ENCODE peak calls at places on chromosomes 1 and 21, in ten cellular contexts. One of them, this sample, is unnamed. For H3K4me1, the result is how much of the 10 kb centered on the place peaks cover.

GRCh38 chr21:38968887-38969543 is 163.3 kb downstream of the ETS2 start:
- DNase-seq in heart left ventricle: no peak
- DNase-seq in colonic mucosa: no peak
- DNase-seq in cardiac muscle cell: no peak
- DNase-seq in A549: no peak
- DNase-seq in left ventricle myocardium inferior: no peak
- DNase-seq in OCI-LY7: no peak
- DNase-seq in thoracic aorta: no peak
- DNase-seq in adrenal gland: no peak
- DNase-seq in breast epithelium: no peak
- DNase-seq in this sample: no peak

GRCh38 chr1:94553323-94553730 is 11.8 kb upstream of the F3 start:
- DNase-seq in heart left ventricle: no peak
- DNase-seq in colonic mucosa: no peak
- DNase-seq in cardiac muscle cell: no peak
- DNase-seq in A549: no peak
- DNase-seq in left ventricle myocardium inferior: no peak
- DNase-seq in OCI-LY7: no peak
- DNase-seq in thoracic aorta: no peak
- DNase-seq in adrenal gland: no peak
- DNase-seq in breast epithelium: no peak
- DNase-seq in this sample: no peak

GRCh38 chr21:33261635-33262034 is 4.5 kb upstream of the IL10RB start:
- DNase-seq in heart left ventricle: no peak
- DNase-seq in colonic mucosa: no peak
- DNase-seq in cardiac muscle cell: no peak
- DNase-seq in A549: no peak
- DNase-seq in left ventricle myocardium inferior: no peak
- DNase-seq in OCI-LY7: peak
- DNase-seq in thoracic aorta: no peak
- DNase-seq in adrenal gland: peak
- DNase-seq in breast epithelium: no peak
- DNase-seq in this sample: no peak

GRCh38 chr1:60911980-60912692 is 170.2 kb upstream of the NFIA start:
- DNase-seq in heart left ventricle: peak
- DNase-seq in colonic mucosa: no peak
- DNase-seq in cardiac muscle cell: peak
- DNase-seq in A549: no peak
- DNase-seq in left ventricle myocardium inferior: peak
- DNase-seq in OCI-LY7: no peak
- DNase-seq in thoracic aorta: no peak
- DNase-seq in adrenal gland: peak
- DNase-seq in breast epithelium: no peak
- DNase-seq in this sample: no peak

GRCh38 chr1:30058966-30059365 is 664.4 kb downstream of the MATN1 start:
- DNase-seq in heart left ventricle: no peak
- DNase-seq in colonic mucosa: no peak
- DNase-seq in cardiac muscle cell: no peak
- DNase-seq in A549: peak
- DNase-seq in left ventricle myocardium inferior: no peak
- DNase-seq in OCI-LY7: no peak
- DNase-seq in thoracic aorta: no peak
- DNase-seq in adrenal gland: no peak
- DNase-seq in breast epithelium: no peak
- DNase-seq in this sample: no peak

GRCh38 chr1:201396859-201397464 is 2.2 kb downstream of the LAD1 start:
- DNase-seq in heart left ventricle: no peak
- DNase-seq in colonic mucosa: peak
- DNase-seq in cardiac muscle cell: no peak
- DNase-seq in A549: peak
- DNase-seq in left ventricle myocardium inferior: no peak
- DNase-seq in OCI-LY7: no peak
- DNase-seq in thoracic aorta: no peak
- DNase-seq in adrenal gland: peak
- DNase-seq in breast epithelium: peak
- DNase-seq in this sample: peak

GRCh38 chr1:106584127-106584526 is 472.3 kb upstream of the PRMT6 start:
- DNase-seq in heart left ventricle: no peak
- DNase-seq in colonic mucosa: no peak
- DNase-seq in cardiac muscle cell: no peak
- DNase-seq in A549: no peak
- DNase-seq in left ventricle myocardium inferior: no peak
- DNase-seq in OCI-LY7: no peak
- DNase-seq in thoracic aorta: no peak
- DNase-seq in adrenal gland: no peak
- DNase-seq in breast epithelium: no peak
- DNase-seq in this sample: no peak

GRCh38 chr1:6154525-6155319 is 25.4 kb downstream of the CHD5 start:
- DNase-seq in heart left ventricle: no peak
- DNase-seq in colonic mucosa: no peak
- DNase-seq in cardiac muscle cell: no peak
- DNase-seq in A549: no peak
- DNase-seq in left ventricle myocardium inferior: no peak
- DNase-seq in OCI-LY7: no peak
- DNase-seq in thoracic aorta: no peak
- DNase-seq in adrenal gland: no peak
- DNase-seq in breast epithelium: no peak
- DNase-seq in this sample: no peak

GRCh38 chr1:155006601-155007101 is 4.0 kb downstream of the ZBTB7B start:
- DNase-seq in heart left ventricle: peak
- DNase-seq in colonic mucosa: no peak
- DNase-seq in cardiac muscle cell: no peak
- DNase-seq in A549: peak
- DNase-seq in left ventricle myocardium inferior: no peak
- DNase-seq in OCI-LY7: peak
- DNase-seq in thoracic aorta: no peak
- DNase-seq in adrenal gland: no peak
- DNase-seq in breast epithelium: no peak
- DNase-seq in this sample: no peak

DNA sequence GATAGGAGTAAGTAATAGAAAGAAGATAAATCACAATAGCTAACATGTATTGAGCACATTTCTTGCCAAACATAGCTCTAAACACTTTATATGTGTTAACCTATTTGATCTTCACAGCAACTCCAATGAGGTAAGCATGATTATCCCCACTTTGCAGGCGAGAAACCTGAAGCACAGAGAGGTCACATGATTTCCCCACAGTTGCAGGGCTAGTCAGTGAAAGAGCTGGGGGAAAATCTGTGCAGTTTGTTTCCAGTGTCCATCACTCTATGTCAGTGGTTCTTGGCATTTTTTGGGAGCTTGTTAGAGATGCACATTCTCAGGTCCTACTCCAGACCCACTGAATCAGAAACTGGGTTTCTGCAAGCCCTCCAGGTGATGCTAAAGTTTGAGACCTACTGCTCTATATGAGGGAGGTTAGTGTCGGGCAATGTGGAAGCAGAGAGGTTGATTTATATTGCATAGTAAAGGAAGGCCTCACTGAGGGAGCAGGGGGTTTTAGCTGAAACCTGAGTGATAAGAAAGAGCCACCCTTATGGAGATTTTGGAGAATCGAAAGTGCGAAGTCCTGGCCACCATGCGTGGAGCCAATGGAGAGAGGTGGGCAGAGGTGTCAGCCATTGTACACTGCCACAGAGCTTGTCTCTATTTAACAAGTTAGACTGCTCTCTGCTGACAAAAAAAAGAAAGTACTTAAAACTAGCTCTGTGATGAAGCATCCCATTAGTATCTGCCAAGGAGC is 20.9 kb downstream of the MCOLN3 start:
- DNase-seq in heart left ventricle: no peak
- DNase-seq in colonic mucosa: no peak
- DNase-seq in cardiac muscle cell: peak
- DNase-seq in A549: peak
- DNase-seq in left ventricle myocardium inferior: no peak
- DNase-seq in OCI-LY7: peak
- DNase-seq in thoracic aorta: no peak
- DNase-seq in adrenal gland: peak
- DNase-seq in breast epithelium: no peak
- DNase-seq in this sample: no peak
- TF ChIP-seq CTCF in heart left ventricle: no peak
- TF ChIP-seq CTCF in colonic mucosa: no peak
- TF ChIP-seq CTCF in cardiac muscle cell: peak
- TF ChIP-seq CTCF in A549: peak
- TF ChIP-seq CTCF in left ventricle myocardium inferior: no peak
- TF ChIP-seq CTCF in OCI-LY7: peak
- TF ChIP-seq CTCF in thoracic aorta: no peak
- TF ChIP-seq CTCF in adrenal gland: peak
- TF ChIP-seq CTCF in breast epithelium: no peak
- TF ChIP-seq CTCF in this sample: no peak

DNA sequence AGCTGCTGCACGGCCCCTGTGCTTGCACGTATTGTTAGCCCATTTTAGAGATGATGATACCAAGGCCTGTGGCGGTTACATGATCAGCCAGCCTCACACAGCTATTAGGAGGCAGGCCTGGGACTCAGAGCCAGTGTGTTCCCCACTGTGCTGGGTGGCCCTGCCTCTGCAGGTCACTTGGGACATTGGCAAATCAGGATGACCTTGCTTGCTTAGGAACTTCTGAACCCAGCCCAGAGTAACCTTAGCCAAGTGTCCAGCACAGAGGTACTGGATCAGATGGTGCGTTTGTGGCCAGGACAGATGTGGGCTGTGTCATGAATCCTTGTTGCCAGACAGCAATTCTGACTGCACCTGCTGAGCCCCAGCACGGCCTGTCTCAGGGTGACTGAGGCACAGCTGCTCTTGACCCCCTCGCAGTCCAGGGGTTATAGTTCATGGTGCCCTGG is 28.1 kb downstream of the LDLRAP1 start:
- DNase-seq in heart left ventricle: no peak
- DNase-seq in colonic mucosa: no peak
- DNase-seq in cardiac muscle cell: no peak
- DNase-seq in A549: no peak
- DNase-seq in left ventricle myocardium inferior: no peak
- DNase-seq in OCI-LY7: no peak
- DNase-seq in thoracic aorta: no peak
- DNase-seq in adrenal gland: peak
- DNase-seq in breast epithelium: no peak
- DNase-seq in this sample: no peak
- H3K4me1 ChIP-seq in heart left ventricle: under half
- H3K4me1 ChIP-seq in colonic mucosa: under half
- H3K4me1 ChIP-seq in cardiac muscle cell: under half
- H3K4me1 ChIP-seq in A549: under half
- H3K4me1 ChIP-seq in left ventricle myocardium inferior: half or more
- H3K4me1 ChIP-seq in OCI-LY7: under half
- H3K4me1 ChIP-seq in thoracic aorta: half or more
- H3K4me1 ChIP-seq in adrenal gland: under half
- H3K4me1 ChIP-seq in breast epithelium: under half
- H3K4me1 ChIP-seq in this sample: under half

GRCh38 chr1:36730599-36730998 is 247.9 kb upstream of the CSF3R start:
- DNase-seq in heart left ventricle: no peak
- DNase-seq in colonic mucosa: no peak
- DNase-seq in cardiac muscle cell: no peak
- DNase-seq in A549: no peak
- DNase-seq in left ventricle myocardium inferior: no peak
- DNase-seq in OCI-LY7: no peak
- DNase-seq in thoracic aorta: no peak
- DNase-seq in adrenal gland: no peak
- DNase-seq in breast epithelium: no peak
- DNase-seq in this sample: no peak

GRCh38 chr1:36732038-36732402 is 249.3 kb upstream of the CSF3R start:
- DNase-seq in heart left ventricle: no peak
- DNase-seq in colonic mucosa: no peak
- DNase-seq in cardiac muscle cell: no peak
- DNase-seq in A549: no peak
- DNase-seq in left ventricle myocardium inferior: no peak
- DNase-seq in OCI-LY7: no peak
- DNase-seq in thoracic aorta: no peak
- DNase-seq in adrenal gland: no peak
- DNase-seq in breast epithelium: no peak
- DNase-seq in this sample: no peak

GRCh38 chr1:36729716-36730510 is 247.2 kb upstream of the CSF3R start:
- DNase-seq in heart left ventricle: no peak
- DNase-seq in colonic mucosa: no peak
- DNase-seq in cardiac muscle cell: no peak
- DNase-seq in A549: no peak
- DNase-seq in left ventricle myocardium inferior: no peak
- DNase-seq in OCI-LY7: no peak
- DNase-seq in thoracic aorta: no peak
- DNase-seq in adrenal gland: no peak
- DNase-seq in breast epithelium: no peak
- DNase-seq in this sample: no peak

GRCh38 chr1:36729289-36729688 is 246.6 kb upstream of the CSF3R start:
- DNase-seq in heart left ventricle: no peak
- DNase-seq in colonic mucosa: no peak
- DNase-seq in cardiac muscle cell: no peak
- DNase-seq in A549: no peak
- DNase-seq in left ventricle myocardium inferior: no peak
- DNase-seq in OCI-LY7: no peak
- DNase-seq in thoracic aorta: no peak
- DNase-seq in adrenal gland: no peak
- DNase-seq in breast epithelium: no peak
- DNase-seq in this sample: no peak

DNA sequence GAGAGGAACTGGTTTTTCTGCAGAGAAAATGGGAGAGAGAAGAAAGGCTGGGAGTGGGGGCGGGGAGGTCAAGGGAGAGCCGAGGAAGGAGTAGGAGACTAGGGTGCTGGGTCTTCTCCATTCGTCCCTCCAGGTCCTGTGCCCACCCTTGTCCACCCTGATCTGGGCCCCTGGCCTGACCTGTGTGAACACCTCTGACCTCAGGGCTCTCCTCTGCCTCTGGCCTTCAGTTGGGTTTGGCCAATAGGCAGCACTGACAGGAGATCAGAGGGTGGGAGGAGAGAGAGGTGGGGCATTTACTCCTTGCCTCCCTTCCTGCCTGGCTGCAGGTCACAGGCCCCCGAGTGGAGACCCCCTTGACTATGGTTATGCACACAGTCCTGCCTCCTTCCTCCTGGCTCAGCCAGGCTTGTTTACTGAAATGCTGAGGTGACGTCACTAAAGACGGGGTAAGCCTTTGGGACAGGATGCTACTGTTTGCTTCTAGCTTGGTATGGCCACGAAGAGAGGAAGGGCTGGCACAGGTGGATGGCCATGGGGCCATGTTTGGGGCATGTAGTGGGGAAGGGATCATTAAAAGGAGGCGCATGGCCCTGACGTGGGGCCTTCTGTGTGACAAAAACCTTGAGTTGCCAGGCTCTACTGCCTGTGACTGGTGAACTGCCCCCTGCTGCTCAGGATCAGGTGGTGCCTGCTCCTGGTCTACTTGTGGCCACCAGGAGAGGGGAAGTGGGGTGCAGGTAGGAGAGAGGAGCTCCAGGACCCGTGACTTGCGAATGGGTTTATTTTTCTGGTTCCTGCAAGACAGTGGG is 248.7 kb upstream of the CSF3R start:
- DNase-seq in heart left ventricle: no peak
- DNase-seq in colonic mucosa: no peak
- DNase-seq in cardiac muscle cell: no peak
- DNase-seq in A549: no peak
- DNase-seq in left ventricle myocardium inferior: no peak
- DNase-seq in OCI-LY7: no peak
- DNase-seq in thoracic aorta: no peak
- DNase-seq in adrenal gland: no peak
- DNase-seq in breast epithelium: no peak
- DNase-seq in this sample: no peak
- TF ChIP-seq CTCF in heart left ventricle: no peak
- TF ChIP-seq CTCF in colonic mucosa: no peak
- TF ChIP-seq CTCF in cardiac muscle cell: no peak
- TF ChIP-seq CTCF in A549: no peak
- TF ChIP-seq CTCF in left ventricle myocardium inferior: no peak
- TF ChIP-seq CTCF in OCI-LY7: peak
- TF ChIP-seq CTCF in thoracic aorta: no peak
- TF ChIP-seq CTCF in adrenal gland: no peak
- TF ChIP-seq CTCF in breast epithelium: no peak
- TF ChIP-seq CTCF in this sample: no peak

GRCh38 chr1:167229719-167230385 is 9.2 kb downstream of the POU2F1 start:
- DNase-seq in heart left ventricle: no peak
- DNase-seq in colonic mucosa: no peak
- DNase-seq in cardiac muscle cell: no peak
- DNase-seq in A549: peak
- DNase-seq in left ventricle myocardium inferior: no peak
- DNase-seq in OCI-LY7: no peak
- DNase-seq in thoracic aorta: no peak
- DNase-seq in adrenal gland: no peak
- DNase-seq in breast epithelium: no peak
- DNase-seq in this sample: no peak
- H3K4me1 ChIP-seq in heart left ventricle: under half
- H3K4me1 ChIP-seq in colonic mucosa: under half
- H3K4me1 ChIP-seq in cardiac muscle cell: under half
- H3K4me1 ChIP-seq in A549: under half
- H3K4me1 ChIP-seq in left ventricle myocardium inferior: half or more
- H3K4me1 ChIP-seq in OCI-LY7: under half
- H3K4me1 ChIP-seq in thoracic aorta: under half
- H3K4me1 ChIP-seq in adrenal gland: under half
- H3K4me1 ChIP-seq in breast epithelium: under half
- H3K4me1 ChIP-seq in this sample: under half

This sample was measured in lung.